ENCODE peak calls at places on chromosomes 6 and 20, in five cellular contexts. U is stimulated activated CD4-positive, alpha-beta T cell treated with anti-CD3 and anti-CD28 coated beads, Interleukin-12 subunit alpha, Interleukin-12 subunit beta, amount 100 ng/mL, for 4 hours; D is NCI-H774; F is MM.1S; C is NCI-H2171 treated with DMSO at 0.1 percent for 48 hours. X is an unnamed sample.

GRCh38 chr6:34205916-34206315 is 30.8 kb upstream of the HMGA1 start:
- DNase-seq in F (no peak), U (no peak), C (no peak), D (no peak), X (no peak)

GRCh38 chr20:46192376-46192944 is 74.3 kb downstream of the CD40 start:
- DNase-seq in F (no peak), U (no peak), D (no peak), C (peak), X (no peak)

GRCh38 chr20:13857961-13858360 is 73.1 kb downstream of the NDUFAF5 start:
- DNase-seq in D (no peak), U (no peak), F (no peak), C (no peak), X (no peak)

GRCh38 chr20:62245911-62246280 is 7.6 kb downstream of the OSBPL2 start:
- DNase-seq in U (no peak), F (no peak), D (no peak), C (no peak), X (no peak)

GRCh38 chr6:16018626-16019025 is 110.3 kb upstream of the MYLIP start:
- DNase-seq in C (no peak), U (no peak), F (no peak), D (no peak), X (no peak)

GRCh38 chr20:43751167-43752050 is 24.6 kb upstream of the GTSF1L start:
- DNase-seq in F (peak), C (peak), D (no peak), U (peak), X (no peak)

GRCh38 chr6:26268659-26269402 is 96.2 kb upstream of the BTN3A2 start:
- DNase-seq in F (no peak), C (peak), D (peak), U (no peak), X (peak)

GRCh38 chr6:88059221-88059620 is 11.6 kb downstream of the SPACA1 start:
- DNase-seq in F (no peak), U (no peak), D (no peak), C (no peak), X (no peak)

GRCh38 chr6:355809-356208 is 35.7 kb upstream of the IRF4 start:
- DNase-seq in C (no peak), D (no peak), F (no peak), U (no peak), X (no peak)

GRCh38 chr20:3233131-3233990 is 5.6 kb downstream of the SLC4A11 start:
- DNase-seq in D (no peak), F (no peak), C (no peak), U (no peak), X (no peak)

GRCh38 chr6:5259428-5259827 is 1.3 kb downstream of the LYRM4 start:
- DNase-seq in U (no peak), D (no peak), C (no peak), F (no peak), X (no peak)

GRCh38 chr6:109460161-109460830 is 4.7 kb upstream of the MICAL1 start:
- DNase-seq in D (no peak), C (no peak), F (peak), U (no peak), X (no peak)

GRCh38 chr6:43074847-43075741 is 1.0 kb upstream of the PTK7 start:
- DNase-seq in C (no peak), F (no peak), D (no peak), U (no peak), X (no peak)

GRCh38 chr6:14857501-14857900 is 388.4 kb upstream of the JARID2 start:
- DNase-seq in U (peak), D (no peak), F (no peak), C (no peak), X (no peak)

GRCh38 chr6:157860505-157860991 is 37.5 kb downstream of the SNX9 start:
- DNase-seq in D (no peak), C (no peak), F (no peak), U (no peak), X (peak)

GRCh38 chr20:55014766-55015165 is 539.4 kb downstream of the DOK5 start:
- DNase-seq in D (no peak), F (no peak), U (no peak), C (no peak), X (no peak)

GRCh38 chr6:35048031-35048613 is 93.0 kb downstream of the TCP11 start:
- DNase-seq in C (no peak), U (no peak), D (no peak), F (no peak), X (no peak)

GRCh38 chr6:109236140-109237081 is 141.1 kb downstream of the CEP57L1 start:
- DNase-seq in C (no peak), D (peak), U (peak), F (no peak), X (no peak)

GRCh38 chr6:161658216-161658615 is 384.4 kb upstream of the AGPAT4 start:
- DNase-seq in D (no peak), F (no peak), U (no peak), C (no peak), X (no peak)

GRCh38 chr20:45427236-45428149 is 11.6 kb downstream of the PIGT start:
- DNase-seq in U (no peak), C (no peak), D (no peak), F (no peak), X (no peak)

GRCh38 chr20:62557999-62558408 is 82.2 kb upstream of the GATA5 start:
- DNase-seq in C (no peak), F (no peak), D (no peak), U (no peak), X (no peak)

GRCh38 chr6:5457036-5457435 is 195.7 kb downstream of the FARS2 start:
- DNase-seq in C (no peak), D (no peak), F (no peak), U (no peak), X (no peak)

GRCh38 chr20:41167481-41168253 is 30.3 kb downstream of the PLCG1 start:
- DNase-seq in C (no peak), D (no peak), F (peak), U (no peak), X (no peak)

GRCh38 chr20:2657241-2657640 is 4.8 kb downstream of the NOP56 start:
- DNase-seq in F (no peak), U (no peak), D (no peak), C (no peak), X (no peak)

GRCh38 chr6:26126394-26127221 is 39.4 kb downstream of the HFE start:
- DNase-seq in D (no peak), C (no peak), F (peak), U (no peak), X (peak)

GRCh38 chr6:87702589-87702945 is 534 bp upstream of the AKIRIN2 start:
- DNase-seq in C (peak), U (no peak), F (no peak), D (peak), X (peak)

GRCh38 chr6:112592159-112592558 is 245.0 kb downstream of the RFPL4B start:
- DNase-seq in U (no peak), D (no peak), C (no peak), F (no peak), X (no peak)

GRCh38 chr20:904146-904545 is 12.0 kb downstream of the ANGPT4 start:
- DNase-seq in U (no peak), D (no peak), C (no peak), F (no peak), X (no peak)

GRCh38 chr6:163965426-163966348 is 551.2 kb downstream of the QKI start:
- DNase-seq in D (no peak), U (no peak), C (no peak), F (no peak), X (peak)

GRCh38 chr6:63496388-63496804 is 75.9 kb upstream of the LOC128125822 start:
- DNase-seq in F (no peak), C (no peak), D (no peak), U (no peak), X (no peak)

GRCh38 chr6:160293844-160294243 is 35.2 kb upstream of the SLC22A2 start:
- DNase-seq in C (no peak), F (no peak), D (no peak), U (no peak), X (no peak)

GRCh38 chr6:139145661-139146060 is 10.8 kb downstream of the HECA start:
- DNase-seq in U (no peak), D (no peak), C (no peak), F (no peak), X (no peak)

GRCh38 chr6:26351544-26351953 is 13.4 kb upstream of the BTN3A2 start:
- DNase-seq in F (no peak), D (no peak), U (no peak), C (no peak), X (peak)

GRCh38 chr6:51514396-51515051 is 572.9 kb downstream of the PKHD1 start:
- DNase-seq in C (no peak), U (no peak), F (no peak), D (no peak), X (no peak)

GRCh38 chr6:159229526-159229925 is 60.3 kb downstream of the FNDC1 start:
- DNase-seq in C (peak), U (no peak), F (no peak), D (no peak), X (no peak)

X was measured in SW480.